ENCODE peak calls at places on chromosomes 13 and 19, in five cellular contexts. B is amniotic epithelial cell; K is stimulated activated CD4-positive, alpha-beta T cell treated with anti-CD3 and anti-CD28 coated beads, TNF-alpha, amount 100 ng/mL, for 1 hour; M is GDM1; I is CD8-positive, alpha-beta memory T cell. F is an unnamed sample.

GRCh38 chr19:19493841-19494546 is 21.4 kb downstream of the TSSK6 start:
- DNase-seq in B (no peak), K (no peak), M (no peak), I (no peak), F (no peak)

GRCh38 chr19:50835103-50835784 is 1.9 kb upstream of the KLK15 start:
- DNase-seq in B (peak), K (no peak), M (no peak), I (no peak), F (peak)

GRCh38 chr13:24489721-24490120 is 22.9 kb downstream of the PARP4 start:
- DNase-seq in B (no peak), K (no peak), M (no peak), I (no peak), F (no peak)

GRCh38 chr19:5116292-5116691 is 147.4 kb downstream of the KDM4B start:
- DNase-seq in B (no peak), K (no peak), M (no peak), I (no peak), F (no peak)

GRCh38 chr13:32587014-32587773 is 942 bp downstream of the PDS5B start:
- DNase-seq in B (peak), K (no peak), M (peak), I (peak), F (peak)

GRCh38 chr19:32373614-32374295 is 28.3 kb downstream of the ZNF507 start:
- DNase-seq in B (peak), K (no peak), M (no peak), I (no peak), F (peak)

GRCh38 chr13:27034678-27035111 is 136.9 kb downstream of the USP12 start:
- DNase-seq in B (no peak), K (no peak), M (no peak), I (no peak), F (no peak)

GRCh38 chr13:48097793-48098192 is 2.9 kb upstream of the MED4 start:
- DNase-seq in B (no peak), K (no peak), M (no peak), I (no peak), F (no peak)

GRCh38 chr19:13096968-13097330 is 5.7 kb downstream of the LYL1 start:
- DNase-seq in B (no peak), K (no peak), M (no peak), I (no peak), F (no peak)

GRCh38 chr19:17755977-17756670 is 4.8 kb downstream of the FCHO1 start:
- DNase-seq in B (peak), K (no peak), M (peak), I (peak), F (peak)

GRCh38 chr13:47549219-47549752 is 451.8 kb downstream of the SUCLA2 start:
- DNase-seq in B (no peak), K (no peak), M (no peak), I (no peak), F (no peak)

GRCh38 chr13:105991622-105992254 is 543.7 kb downstream of the EFNB2 start:
- DNase-seq in B (peak), K (no peak), M (no peak), I (no peak), F (peak)

GRCh38 chr13:99845136-99845874 is 126.3 kb downstream of the ZIC5 start:
- DNase-seq in B (no peak), K (no peak), M (no peak), I (no peak), F (no peak)

GRCh38 chr13:75986818-75987217 is 350.7 kb downstream of the LMO7 start:
- DNase-seq in B (no peak), K (no peak), M (no peak), I (no peak), F (no peak)

GRCh38 chr19:20503536-20503935 is 62.0 kb downstream of the ZNF737 start:
- DNase-seq in B (peak), K (no peak), M (no peak), I (no peak), F (peak)

GRCh38 chr13:80337706-80338105 is 3.2 kb downstream of the SPRY2 start:
- DNase-seq in B (peak), K (no peak), M (no peak), I (no peak), F (peak)

GRCh38 chr13:74070065-74070464 is 64.1 kb downstream of the KLF12 start:
- DNase-seq in B (no peak), K (no peak), M (no peak), I (peak), F (no peak)

GRCh38 chr13:114063545-114064515 is 68.6 kb downstream of the RASA3 start:
- DNase-seq in B (peak), K (no peak), M (no peak), I (no peak), F (peak)

GRCh38 chr19:31500540-31500830 is 151.2 kb upstream of the TSHZ3 start:
- DNase-seq in B (no peak), K (no peak), M (no peak), I (no peak), F (no peak)